ENCODE peak calls at places on chromosome 5, in four cellular contexts. One of them, this sample, is unnamed.

GRCh38 chr5:137361275-137361674 is 137.9 kb downstream of the SPOCK1 start:
- DNase-seq in H1: no peak
- DNase-seq in A549: no peak
- DNase-seq in K562: no peak
- DNase-seq in this sample: no peak

GRCh38 chr5:42887094-42887493 is 75.4 kb upstream of the SELENOP start:
- DNase-seq in H1: no peak
- DNase-seq in A549: peak
- DNase-seq in K562: no peak
- DNase-seq in this sample: no peak

GRCh38 chr5:17000296-17000939 is 64.3 kb upstream of the MYO10 start:
- DNase-seq in H1: no peak
- DNase-seq in A549: peak
- DNase-seq in K562: no peak
- DNase-seq in this sample: no peak

GRCh38 chr5:82164957-82165698 is 113.0 kb downstream of the RPS23 start:
- DNase-seq in H1: no peak
- DNase-seq in A549: peak
- DNase-seq in K562: no peak
- DNase-seq in this sample: no peak

GRCh38 chr5:171705036-171705435 is 80.6 kb upstream of the SMIM23 start:
- DNase-seq in H1: peak
- DNase-seq in A549: no peak
- DNase-seq in K562: no peak
- DNase-seq in this sample: no peak

GRCh38 chr5:10645671-10646070 is 81.8 kb downstream of the ANKRD33B start:
- DNase-seq in H1: no peak
- DNase-seq in A549: no peak
- DNase-seq in K562: no peak
- DNase-seq in this sample: no peak

GRCh38 chr5:89668821-89669220 is 740.7 kb downstream of the CETN3 start:
- DNase-seq in H1: no peak
- DNase-seq in A549: no peak
- DNase-seq in K562: no peak
- DNase-seq in this sample: no peak

GRCh38 chr5:82365744-82366228 is 87.6 kb upstream of the RPS23 start:
- DNase-seq in H1: no peak
- DNase-seq in A549: peak
- DNase-seq in K562: no peak
- DNase-seq in this sample: peak

GRCh38 chr5:142756576-142756975 is 13.6 kb upstream of the ARHGAP26 start:
- DNase-seq in H1: no peak
- DNase-seq in A549: no peak
- DNase-seq in K562: no peak
- DNase-seq in this sample: no peak

GRCh38 chr5:64947031-64947430 is 178.3 kb downstream of the CWC27 start:
- DNase-seq in H1: no peak
- DNase-seq in A549: no peak
- DNase-seq in K562: peak
- DNase-seq in this sample: peak

GRCh38 chr5:174056064-174056842 is 10.7 kb downstream of the NSG2 start:
- DNase-seq in H1: no peak
- DNase-seq in A549: no peak
- DNase-seq in K562: no peak
- DNase-seq in this sample: no peak

GRCh38 chr5:8473827-8474568 is 605.0 kb downstream of the MTRR start:
- DNase-seq in H1: peak
- DNase-seq in A549: no peak
- DNase-seq in K562: no peak
- DNase-seq in this sample: no peak

GRCh38 chr5:154371687-154372086 is 74.1 kb upstream of the SAP30L start:
- DNase-seq in H1: no peak
- DNase-seq in A549: peak
- DNase-seq in K562: no peak
- DNase-seq in this sample: no peak

GRCh38 chr5:104652271-104652861 is 1089.8 kb upstream of the NUDT12 start:
- DNase-seq in H1: no peak
- DNase-seq in A549: no peak
- DNase-seq in K562: no peak
- DNase-seq in this sample: no peak

DNA sequence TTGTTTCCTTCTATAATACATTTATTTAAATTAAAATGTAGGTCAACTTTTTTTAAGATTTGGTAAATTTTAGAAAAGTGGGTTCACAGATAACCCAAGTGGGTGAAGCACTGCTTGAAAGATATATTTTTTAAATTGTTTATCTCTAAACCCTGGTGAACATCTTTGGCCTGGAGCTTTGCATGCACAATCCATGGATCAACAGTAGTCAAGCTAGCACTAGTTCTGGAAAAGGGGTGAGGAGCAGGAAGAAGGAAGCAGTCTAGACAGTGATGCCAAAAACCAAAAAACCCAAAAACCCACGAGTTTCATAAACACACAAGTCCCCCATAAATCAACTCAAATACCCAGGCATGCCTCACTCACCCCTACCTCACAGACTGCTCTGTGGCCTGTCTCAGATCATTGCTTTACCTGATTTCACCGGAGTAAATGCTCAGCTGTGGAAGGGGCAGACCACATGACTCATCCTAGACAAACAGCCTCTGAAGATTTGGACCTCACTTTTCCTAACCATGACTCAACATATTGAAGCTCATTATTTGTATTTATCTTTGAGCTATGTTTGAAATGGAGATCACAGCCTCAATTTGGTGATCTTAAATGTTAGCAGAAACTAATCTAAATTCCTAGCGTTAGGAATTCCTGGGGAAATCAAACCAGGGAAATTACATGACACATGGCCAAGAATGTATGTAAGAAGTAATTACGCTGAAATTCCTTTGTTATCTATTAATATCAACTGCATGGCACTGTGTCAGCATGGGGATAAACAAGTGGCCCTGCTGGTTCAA is 149.6 kb downstream of the ZNF608 start:
- DNase-seq in H1: no peak
- DNase-seq in A549: peak
- DNase-seq in K562: peak
- DNase-seq in this sample: peak
- TF ChIP-seq PHF8 in H1: no peak
- TF ChIP-seq PHF8 in A549: no peak
- TF ChIP-seq PHF8 in K562: no peak
- TF ChIP-seq PHF8 in this sample: no peak

DNA sequence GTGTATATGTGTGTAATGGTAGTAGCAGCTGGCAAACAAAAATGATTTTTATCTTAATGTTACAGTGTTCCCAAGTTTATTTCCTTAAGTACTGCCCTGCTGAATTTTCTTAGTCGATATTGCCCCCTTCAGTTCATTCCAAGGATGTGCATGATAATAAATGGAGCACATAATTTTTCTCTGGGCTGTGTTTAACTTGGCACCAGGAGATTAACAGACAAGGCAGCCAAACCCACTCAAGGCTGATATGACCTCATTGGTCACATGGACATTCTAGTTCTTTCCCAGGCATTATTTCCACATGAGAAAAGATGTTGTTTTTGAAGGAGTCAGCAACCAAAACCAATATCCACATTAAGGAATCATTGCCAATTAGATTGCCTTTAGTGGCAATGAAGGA is 61.8 kb downstream of the COX7C start:
- DNase-seq in H1: no peak
- DNase-seq in A549: peak
- DNase-seq in K562: peak
- DNase-seq in this sample: peak
- TF ChIP-seq PHF8 in H1: no peak
- TF ChIP-seq PHF8 in A549: no peak
- TF ChIP-seq PHF8 in K562: no peak
- TF ChIP-seq PHF8 in this sample: no peak

DNA sequence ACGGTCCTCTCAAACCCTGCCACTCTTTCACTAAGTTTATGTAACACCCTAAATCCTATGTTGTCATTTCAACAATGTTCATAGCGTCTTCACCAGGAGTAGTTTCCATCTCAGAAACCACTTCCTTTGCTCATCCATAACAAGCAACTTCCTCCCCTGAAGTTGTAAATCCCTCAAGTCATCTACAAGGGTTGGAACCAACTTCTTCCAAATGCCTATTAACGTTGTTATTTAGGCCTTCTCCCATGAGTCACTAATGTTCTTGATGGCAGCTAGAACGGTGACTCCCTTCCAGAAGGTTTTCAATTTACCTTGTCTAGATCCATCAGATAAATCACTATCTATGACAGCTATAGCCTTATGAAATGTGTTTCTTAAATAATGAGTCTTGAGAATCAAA is 73.4 kb upstream of the TARS1 start:
- DNase-seq in H1: no peak
- DNase-seq in A549: no peak
- DNase-seq in K562: no peak
- DNase-seq in this sample: no peak
- TF ChIP-seq PHF8 in H1: no peak
- TF ChIP-seq PHF8 in A549: no peak
- TF ChIP-seq PHF8 in K562: no peak
- TF ChIP-seq PHF8 in this sample: no peak

DNA sequence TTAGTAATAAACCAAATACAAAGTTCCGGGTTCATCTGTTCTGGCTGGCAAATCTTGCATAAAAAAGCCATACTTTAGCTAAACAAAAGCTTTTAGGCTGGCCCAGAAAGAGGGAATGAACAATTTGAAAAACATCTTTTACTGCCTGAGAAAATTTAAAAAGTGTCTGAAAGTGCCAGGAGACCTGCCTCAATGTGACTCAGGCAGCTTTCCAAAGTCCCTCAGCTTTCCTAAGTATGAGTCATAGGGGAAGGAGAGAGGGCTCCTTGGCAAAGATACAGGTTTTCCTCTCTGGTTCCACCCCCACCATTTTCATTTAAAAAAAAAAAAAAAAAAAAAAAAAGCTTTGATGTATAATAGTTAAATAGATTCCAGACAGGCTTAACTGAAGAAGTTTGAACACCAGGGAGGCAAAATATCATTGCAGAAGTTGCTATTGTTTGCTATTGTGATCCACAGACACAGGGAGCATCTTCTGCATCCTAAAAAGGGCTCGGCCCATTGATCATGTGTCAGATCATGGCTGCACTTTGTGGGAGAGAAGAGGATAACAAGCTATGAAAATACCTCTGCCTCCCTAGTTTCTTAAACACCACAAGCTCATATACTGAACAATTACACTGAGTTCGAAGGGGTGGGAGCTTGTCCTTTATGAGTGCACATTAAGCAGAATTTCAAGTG is 71.5 kb downstream of the MRPS27 start:
- DNase-seq in H1: no peak
- DNase-seq in A549: peak
- DNase-seq in K562: peak
- DNase-seq in this sample: no peak
- TF ChIP-seq PHF8 in H1: no peak
- TF ChIP-seq PHF8 in A549: no peak
- TF ChIP-seq PHF8 in K562: no peak
- TF ChIP-seq PHF8 in this sample: no peak

GRCh38 chr5:78651468-78651867 is 2.9 kb upstream of the LHFPL2 start:
- DNase-seq in H1: no peak
- DNase-seq in A549: no peak
- DNase-seq in K562: no peak
- DNase-seq in this sample: no peak

GRCh38 chr5:78649220-78649700 is 688 bp upstream of the LHFPL2 start:
- DNase-seq in H1: no peak
- DNase-seq in A549: peak
- DNase-seq in K562: no peak
- DNase-seq in this sample: peak

GRCh38 chr5:78648359-78649219 is at the start of gene LHFPL2:
- DNase-seq in H1: peak
- DNase-seq in A549: peak
- DNase-seq in K562: peak
- DNase-seq in this sample: no peak

GRCh38 chr5:78650562-78650930 is 2.0 kb upstream of the LHFPL2 start:
- DNase-seq in H1: no peak
- DNase-seq in A549: no peak
- DNase-seq in K562: no peak
- DNase-seq in this sample: peak

DNA sequence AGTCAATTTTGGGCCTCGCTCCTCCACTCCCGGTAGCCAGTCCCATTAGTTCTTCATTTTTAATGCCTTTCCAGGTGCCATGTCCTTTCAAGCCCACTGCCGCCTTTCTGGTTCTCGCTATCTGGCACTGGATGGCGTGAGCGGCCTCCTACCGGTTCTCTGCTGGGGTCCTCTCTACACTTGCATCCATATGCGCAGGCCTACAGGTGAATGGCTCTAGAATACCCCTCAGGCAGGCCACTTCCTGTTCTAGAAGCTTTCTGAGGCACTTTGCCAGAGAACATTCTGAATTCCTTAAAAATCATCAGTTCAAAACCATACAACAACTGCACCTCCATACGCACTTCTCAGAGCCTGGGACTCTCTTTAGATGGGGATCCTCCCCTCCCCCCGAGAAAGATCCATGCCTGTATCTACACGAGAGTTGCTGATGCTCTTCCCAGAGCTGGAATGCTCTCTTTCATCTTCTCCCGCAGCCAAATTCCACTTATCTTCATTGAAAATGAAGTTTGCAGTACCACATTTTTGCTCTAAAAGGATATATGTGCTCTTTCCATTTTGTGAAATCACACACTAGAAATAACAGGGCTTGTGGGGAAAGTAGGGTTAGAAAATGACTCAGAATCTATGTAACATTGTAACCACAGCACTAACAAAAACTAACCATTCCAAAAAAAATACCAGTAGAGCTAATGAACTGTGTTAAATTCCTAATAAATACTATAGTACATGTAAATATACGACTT is 1.4 kb upstream of the LHFPL2 start:
- DNase-seq in H1: peak
- DNase-seq in A549: no peak
- DNase-seq in K562: no peak
- DNase-seq in this sample: peak
- TF ChIP-seq PHF8 in H1: no peak
- TF ChIP-seq PHF8 in A549: no peak
- TF ChIP-seq PHF8 in K562: no peak
- TF ChIP-seq PHF8 in this sample: no peak